ENCODE peak calls at places on chromosomes 6 and 20, in six cellular contexts. K is IMR-90, X is cardiac fibroblast, N is A172, G is HepG2, A is NCI-H2171. T is an unnamed sample.

GRCh38 chr6:159953091-159953581 is 15.7 kb upstream of the IGF2R start:
- DNase-seq in X (peak; percentile 95), G (no peak), K (peak; percentile 73), N (no peak), A (no peak), T (no peak)

GRCh38 chr6:159249752-159250151 is 80.6 kb downstream of the FNDC1 start:
- DNase-seq in X (peak; percentile 5), N (no peak), G (no peak), A (no peak), K (no peak), T (no peak)

GRCh38 chr6:127900935-127901334 is at the start of gene THEMIS:
- DNase-seq in K (no peak), N (no peak), G (no peak), A (no peak), X (no peak), T (no peak)

GRCh38 chr20:51484141-51484815 is 58.2 kb downstream of the NFATC2 start:
- DNase-seq in X (no peak), A (no peak), G (no peak), K (no peak), N (no peak), T (no peak)

GRCh38 chr20:25470045-25470444 is 62.6 kb downstream of the GINS1 start:
- DNase-seq in K (peak; percentile 25), N (peak; percentile 45), G (peak; percentile 57), A (peak; percentile 24), X (peak; percentile 42), T (peak; percentile 10)

GRCh38 chr6:55617272-55617671 is 38.3 kb upstream of the HMGCLL1 start:
- DNase-seq in N (peak; percentile 52), K (peak; percentile 56), A (no peak), X (peak; percentile 67), G (peak; percentile 48), T (no peak)

GRCh38 chr20:43749734-43750294 is 23.0 kb upstream of the GTSF1L start:
- DNase-seq in K (peak; percentile 38), X (peak; percentile 54), A (peak; percentile 16), N (peak; percentile 57), G (peak; percentile 48), T (peak; percentile 74)

GRCh38 chr6:85062884-85063283 is 298.5 kb upstream of the TBX18 start:
- DNase-seq in K (no peak), A (no peak), G (no peak), X (no peak), N (no peak), T (no peak)

GRCh38 chr20:57258055-57258454 is 8.4 kb downstream of the BMP7 start:
- DNase-seq in G (no peak), A (no peak), K (no peak), X (no peak), N (no peak), T (no peak)

GRCh38 chr20:6501061-6501460 is 266.4 kb upstream of the BMP2 start:
- DNase-seq in A (no peak), K (peak; percentile 86), X (peak; percentile 36), N (peak; percentile 18), G (peak; percentile 24), T (peak; percentile 68)

GRCh38 chr6:37135835-37136694 is 33.9 kb upstream of the PIM1 start:
- DNase-seq in X (peak; percentile 66), N (no peak), A (no peak), G (peak; percentile 92), K (no peak), T (no peak)

GRCh38 chr20:51860015-51860882 is 57.9 kb upstream of the SALL4 start:
- DNase-seq in A (no peak), G (no peak), X (no peak), K (peak; percentile 47), N (peak; percentile 94), T (peak; percentile 18)

GRCh38 chr6:46393161-46393939 is 97.9 kb downstream of the RCAN2 start:
- DNase-seq in N (no peak), A (no peak), G (no peak), K (no peak), X (no peak), T (no peak)

GRCh38 chr6:158353851-158354508 is 41.7 kb downstream of the TULP4 start:
- DNase-seq in K (peak; percentile 47), G (no peak), N (peak; percentile 10), A (no peak), X (peak; percentile 25), T (peak; percentile 27)

GRCh38 chr20:50592282-50593004 is 82.3 kb downstream of the PTPN1 start:
- DNase-seq in A (no peak), K (no peak), X (no peak), G (no peak), N (no peak), T (no peak)

GRCh38 chr6:81753709-81754678 is 1.5 kb upstream of the TENT5A start:
- DNase-seq in X (peak; percentile 69), K (peak; percentile 59), N (peak; percentile 54), G (peak; percentile 14), A (peak; percentile 15), T (peak; percentile 59)

GRCh38 chr20:5945963-5946362 is 4.4 kb downstream of the TRMT6 start:
- DNase-seq in K (peak; percentile 93), G (no peak), A (no peak), X (peak; percentile 23), N (peak; percentile 47), T (peak; percentile 64)

T was measured in MG63.